ENCODE peak calls at places on chromosomes 13 and 19, in seven cellular contexts. K is IMR-90, M is PC-3, Y is tibial artery, L is thoracic aorta, A is tibial nerve, R is HCT116. U is an unnamed sample. For H3K36me3 and H3K4me1, the result is how much of the 10 kb centered on the place peaks cover.

GRCh38 chr13:34467450-34468083 is 474.5 kb upstream of the NBEA start:
- DNase-seq in K (no peak), A (no peak), Y (no peak), R (no peak), M (no peak), L (no peak), U (no peak)

GRCh38 chr13:23963947-23964346 is 66.6 kb upstream of the C1QTNF9B start:
- DNase-seq in M (peak), L (no peak), A (no peak), K (peak), Y (no peak), R (no peak), U (no peak)

GRCh38 chr13:109494955-109495354 is 291.4 kb downstream of the IRS2 start:
- DNase-seq in M (peak), L (no peak), A (no peak), K (peak), R (no peak), Y (no peak), U (no peak)

GRCh38 chr19:8305798-8306197 is 2.4 kb downstream of the CD320 start:
- DNase-seq in L (no peak), R (no peak), K (no peak), Y (no peak), M (no peak), A (peak), U (no peak)

GRCh38 chr19:18809149-18809978 is 18.3 kb upstream of the COMP start:
- DNase-seq in R (no peak), K (peak), M (peak), Y (peak), A (peak), L (no peak), U (no peak)

GRCh38 chr13:114140909-114141255 is 8.5 kb upstream of the RASA3 start:
- DNase-seq in Y (no peak), M (no peak), R (no peak), K (no peak), A (no peak), L (no peak), U (no peak)

GRCh38 chr19:20912973-20913372 is 10.1 kb upstream of the ZNF85 start:
- DNase-seq in L (no peak), K (no peak), R (no peak), M (peak), Y (no peak), A (no peak), U (no peak)

GRCh38 chr13:78657699-78658629 is 991 bp downstream of the OBI1 start:
- DNase-seq in R (no peak), Y (no peak), M (peak), K (peak), L (no peak), A (no peak), U (no peak)

GRCh38 chr19:44891016-44891882 is at the start of gene TOMM40:
- DNase-seq in A (no peak), Y (no peak), L (peak), R (no peak), K (peak), M (no peak), U (peak)

GRCh38 chr13:63337921-63338320 is 1922.3 kb upstream of the PCDH20 start:
- DNase-seq in M (no peak), L (no peak), R (no peak), A (no peak), Y (no peak), K (no peak), U (no peak)

GRCh38 chr19:34481861-34482379 is 362 bp downstream of the WTIP start:
- DNase-seq in Y (no peak), L (no peak), R (no peak), M (peak), K (no peak), A (no peak), U (no peak)

GRCh38 chr13:38543561-38543960 is 143.3 kb upstream of the FREM2 start:
- DNase-seq in Y (no peak), M (no peak), L (no peak), K (no peak), A (no peak), R (no peak), U (no peak)

GRCh38 chr19:8526345-8527062 is 12.5 kb upstream of the ZNF414 start:
- DNase-seq in R (peak), K (peak), Y (peak), M (peak), A (peak), L (peak), U (no peak)

GRCh38 chr19:15448778-15449619 is 757 bp downstream of the WIZ start:
- DNase-seq in R (no peak), A (no peak), M (no peak), L (no peak), K (no peak), Y (no peak), U (no peak)

DNA sequence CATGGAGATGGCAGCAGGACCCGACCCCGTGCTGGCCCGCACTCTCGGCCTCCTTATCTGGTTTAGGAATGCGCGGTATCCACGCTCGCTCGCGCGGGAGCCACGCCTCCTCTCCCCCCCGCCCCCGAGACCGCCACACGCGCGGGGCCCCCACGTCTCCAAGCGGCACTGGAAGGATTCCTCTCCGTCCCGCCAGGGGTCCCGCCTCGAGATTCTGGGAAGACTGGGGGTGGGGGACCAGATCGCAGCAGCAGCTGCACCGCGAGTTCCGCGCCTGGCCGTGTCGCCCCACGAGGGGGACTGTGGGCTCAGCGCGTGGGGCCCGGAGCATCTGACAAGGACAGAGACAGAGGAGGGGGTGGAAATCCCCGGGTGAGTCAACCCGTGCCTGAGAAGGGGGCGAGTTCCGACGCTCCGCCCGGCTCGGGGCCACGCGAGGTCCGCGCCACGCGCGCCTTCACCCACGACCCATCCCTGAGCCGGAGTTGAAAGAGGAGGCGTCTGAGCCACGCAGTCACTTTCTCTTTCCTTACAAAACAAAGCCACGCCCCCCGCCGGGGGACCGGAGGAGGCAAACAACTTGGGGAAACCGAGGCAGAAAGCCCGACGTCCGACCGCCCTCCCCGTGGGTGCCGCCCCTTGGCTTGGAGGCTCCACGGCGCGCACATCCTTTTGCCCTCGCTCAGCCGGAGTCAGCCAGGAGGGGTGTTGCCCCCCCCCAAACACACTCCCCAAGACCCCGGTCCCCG is 802 bp downstream of the S1PR2 start:
- DNase-seq in M (no peak), A (peak), Y (peak), L (no peak), K (peak), R (no peak), U (no peak)
- TF ChIP-seq CTCF in M (no peak), A (no peak), Y (no peak), L (no peak), K (no peak), R (no peak), U (no peak)

GRCh38 chr19:39867952-39868351 is 21.8 kb upstream of the FBL start:
- DNase-seq in L (no peak), Y (no peak), A (no peak), M (no peak), K (no peak), R (no peak), U (no peak)

GRCh38 chr19:39864118-39864517 is 17.9 kb upstream of the FBL start:
- DNase-seq in K (no peak), M (no peak), Y (no peak), L (no peak), A (no peak), R (no peak), U (no peak)

GRCh38 chr19:39865186-39865585 is 19.0 kb upstream of the FBL start:
- DNase-seq in K (no peak), M (no peak), Y (no peak), A (no peak), L (no peak), R (no peak), U (no peak)

GRCh38 chr19:39867133-39867532 is 21.0 kb upstream of the FBL start:
- DNase-seq in Y (no peak), M (no peak), A (no peak), L (no peak), K (no peak), R (no peak), U (no peak)

GRCh38 chr19:39865953-39866352 is 19.8 kb upstream of the FBL start:
- DNase-seq in M (no peak), Y (no peak), A (no peak), L (no peak), K (no peak), R (no peak), U (no peak)
- H3K36me3 ChIP-seq in M (under half), Y (under half), A (under half), L (under half), K (under half), R (under half), U (under half)

GRCh38 chr13:40230833-40231266 is 435.6 kb downstream of the FOXO1 start:
- DNase-seq in A (no peak), K (no peak), M (peak), L (no peak), Y (no peak), R (no peak), U (no peak)
- H3K4me1 ChIP-seq in A (under half), K (under half), M (under half), L (under half), Y (under half), R (under half), U (under half)

DNA sequence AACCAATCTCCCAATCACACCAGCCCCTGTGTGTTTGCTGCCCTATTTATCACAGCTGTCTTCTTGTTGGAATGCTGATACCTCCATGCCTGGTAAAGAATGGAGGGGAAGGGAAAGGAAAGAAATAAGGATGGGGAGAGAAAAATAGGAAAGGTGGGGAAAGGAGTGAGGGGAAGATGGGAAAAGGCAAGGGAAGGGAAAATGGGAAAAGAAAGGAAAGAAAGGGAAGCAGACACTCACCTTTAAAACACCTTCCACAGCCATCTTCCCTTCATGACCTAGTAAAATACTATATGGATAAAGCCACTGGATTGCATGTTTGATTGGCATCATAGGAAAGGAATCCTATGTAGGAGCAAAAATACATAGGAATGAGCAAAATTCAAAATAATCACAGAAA is 77.8 kb downstream of the VWA8 start:
- DNase-seq in L (no peak), A (no peak), Y (no peak), M (no peak), K (no peak), R (no peak), U (no peak)
- TF ChIP-seq CTCF in L (no peak), A (no peak), Y (no peak), M (no peak), K (no peak), R (no peak), U (no peak)

DNA sequence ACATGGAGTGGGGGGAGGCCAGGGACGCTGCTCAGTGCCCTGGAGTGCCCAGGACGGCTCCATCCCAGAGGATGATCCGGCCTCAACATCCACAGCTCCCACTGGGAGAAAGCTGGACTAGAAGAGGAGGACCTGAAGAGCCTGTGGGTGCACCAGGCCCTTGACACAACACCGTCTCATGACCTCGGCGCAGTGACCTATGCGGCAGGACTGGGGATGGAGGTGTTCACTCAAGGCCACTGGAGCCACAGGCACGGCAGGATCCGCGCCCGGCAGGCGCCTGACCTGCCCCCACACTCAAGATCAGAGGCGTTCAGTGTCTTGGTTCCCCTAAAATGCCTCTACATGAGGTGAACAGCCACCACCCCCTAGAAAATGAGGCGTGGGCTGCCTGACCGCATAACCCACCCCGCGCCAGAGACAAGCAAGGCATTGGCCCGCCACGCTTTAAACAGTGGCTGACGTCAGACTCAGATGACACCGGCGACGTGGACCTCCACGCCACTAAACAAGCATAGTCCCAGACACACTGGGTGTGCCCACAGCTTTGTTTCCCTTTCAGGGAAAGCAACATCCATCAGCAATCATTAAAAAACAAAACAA is 8.0 kb downstream of the SGTA start:
- DNase-seq in R (no peak), M (no peak), K (no peak), Y (no peak), A (no peak), L (no peak), U (no peak)
- H3K36me3 ChIP-seq in R (under half), M (under half), K (under half), Y (under half), A (under half), L (under half), U (under half)

GRCh38 chr13:21014139-21014665 is 47.2 kb downstream of the LATS2 start:
- DNase-seq in Y (peak), K (no peak), R (no peak), L (no peak), A (no peak), M (no peak), U (no peak)

GRCh38 chr13:21016487-21016886 is 44.9 kb downstream of the LATS2 start:
- DNase-seq in A (no peak), K (no peak), R (no peak), L (no peak), Y (peak), M (no peak), U (no peak)

GRCh38 chr13:21013682-21014038 is 47.7 kb downstream of the LATS2 start:
- DNase-seq in M (no peak), L (no peak), K (no peak), A (no peak), R (no peak), Y (peak), U (no peak)

GRCh38 chr13:21014666-21015170 is 46.7 kb downstream of the LATS2 start:
- DNase-seq in Y (peak), K (peak), A (no peak), L (no peak), M (peak), R (no peak), U (no peak)

DNA sequence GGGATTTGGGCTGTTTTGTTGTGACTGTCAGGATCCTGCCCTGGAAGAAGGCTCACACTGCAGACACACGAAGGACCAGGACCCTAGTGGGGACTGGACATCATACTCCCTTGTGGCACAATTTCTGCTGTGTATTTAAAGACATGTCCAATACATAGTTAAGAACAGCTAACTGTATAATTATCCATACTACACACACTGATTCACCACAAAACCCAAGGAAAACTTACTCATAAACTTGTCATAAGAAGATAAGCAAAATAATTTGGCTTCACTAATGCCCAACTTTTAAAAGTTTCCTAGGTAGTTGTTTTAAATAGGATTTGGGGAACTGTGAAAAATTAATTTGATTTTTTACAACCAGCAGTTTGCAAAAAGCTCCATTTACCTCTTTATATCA is 46.1 kb downstream of the LATS2 start:
- DNase-seq in M (peak), L (no peak), R (no peak), A (no peak), Y (peak), K (peak), U (no peak)
- H3K4me1 ChIP-seq in M (under half), L (half or more), R (under half), A (under half), Y (half or more), K (under half), U (under half)

GRCh38 chr13:45522571-45522970 is 57.8 kb downstream of the COG3 start:
- DNase-seq in R (no peak), Y (no peak), M (no peak), A (no peak), L (no peak), K (peak), U (no peak)
- TF ChIP-seq CTCF in R (no peak), Y (no peak), M (no peak), A (no peak), L (no peak), K (no peak), U (no peak)

GRCh38 chr19:4114181-4114580 is 9.7 kb downstream of the MAP2K2 start:
- DNase-seq in L (no peak), A (no peak), Y (no peak), R (no peak), K (no peak), M (no peak), U (no peak)
- H3K36me3 ChIP-seq in L (under half), A (half or more), Y (half or more), R (under half), K (half or more), M (under half), U (under half)

GRCh38 chr13:77013853-77014542 is 13.0 kb downstream of the FBXL3 start:
- DNase-seq in A (no peak), Y (no peak), K (no peak), R (no peak), L (no peak), M (no peak), U (no peak)

GRCh38 chr13:77016888-77017623 is 9.9 kb downstream of the FBXL3 start:
- DNase-seq in K (no peak), A (no peak), L (no peak), R (no peak), M (no peak), Y (no peak), U (no peak)

GRCh38 chr13:77014906-77015685 is 11.9 kb downstream of the FBXL3 start:
- DNase-seq in R (no peak), Y (no peak), L (no peak), M (no peak), A (no peak), K (no peak), U (no peak)

GRCh38 chr13:77019756-77020155 is 7.2 kb downstream of the FBXL3 start:
- DNase-seq in L (no peak), K (no peak), R (no peak), M (no peak), Y (no peak), A (no peak), U (no peak)

DNA sequence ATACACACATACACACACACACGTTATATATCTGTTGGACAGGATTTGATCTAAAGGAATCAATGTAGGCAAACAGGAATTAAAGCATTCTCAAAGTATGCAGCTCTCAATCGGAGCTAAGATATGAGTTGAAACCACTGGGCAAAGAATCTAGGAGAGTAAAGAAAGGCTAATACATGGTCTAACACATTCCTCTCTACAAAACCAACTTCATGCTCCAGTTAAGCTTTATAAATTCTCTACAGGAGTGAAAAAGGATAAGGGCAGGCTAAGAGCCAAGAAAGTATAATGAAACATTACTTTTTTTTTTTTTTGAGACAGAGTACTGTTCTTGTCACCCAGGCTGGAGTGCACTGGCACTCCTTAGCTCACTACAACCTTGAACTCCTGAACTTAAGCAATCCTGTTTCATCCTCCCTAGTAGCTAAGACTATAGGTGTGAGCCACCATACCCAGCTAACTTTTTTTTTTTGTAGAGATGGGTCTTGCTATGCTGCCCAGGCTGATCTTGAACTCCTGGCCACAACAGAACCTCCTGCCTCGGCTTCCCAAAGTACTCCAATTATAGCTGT is 10.6 kb downstream of the FBXL3 start:
- DNase-seq in Y (no peak), M (no peak), A (no peak), K (no peak), R (no peak), L (no peak), U (no peak)
- H3K4me1 ChIP-seq in Y (under half), M (under half), A (under half), K (under half), R (under half), L (half or more), U (half or more)